ENCODE peak calls at places on chromosomes 13 and 19, in four cellular contexts. I is islet precursor cell, N is OCI-LY7, V is Daoy. B is an unnamed sample.

GRCh38 chr13:31797154-31797775 is 57.9 kb downstream of the RXFP2 start:
- DNase-seq in N (no peak), I (no peak), V (peak; percentile 10), B (peak; percentile 14)

GRCh38 chr13:114004416-114005205 is 30.7 kb upstream of the C13orf46 start:
- DNase-seq in V (peak; percentile 51), N (no peak), I (no peak), B (peak; percentile 36)

GRCh38 chr19:45505996-45506245 is 1.4 kb upstream of the VASP start:
- DNase-seq in I (no peak), V (no peak), N (no peak), B (no peak)

GRCh38 chr19:44875666-44876418 is 15.2 kb upstream of the TOMM40 start:
- DNase-seq in I (peak; percentile 96), N (no peak), V (peak; percentile 75), B (no peak)

GRCh38 chr19:4618019-4618418 is 21.3 kb upstream of the TNFAIP8L1 start:
- DNase-seq in N (no peak), V (no peak), I (no peak), B (no peak)

GRCh38 chr19:1206733-1207301 is 1.2 kb downstream of the STK11 start:
- DNase-seq in V (no peak), I (peak; percentile 43), N (peak; percentile 39), B (no peak)

GRCh38 chr13:51240888-51241475 is 18.8 kb downstream of the FAM124A start:
- DNase-seq in I (no peak), N (no peak), V (no peak), B (no peak)

GRCh38 chr13:100517706-100518105 is 70.9 kb downstream of the GGACT start:
- DNase-seq in N (no peak), V (no peak), I (no peak), B (no peak)

B was measured in H4.